ENCODE peak calls at places on chromosomes 16 and 17, in seven cellular contexts. R, F, T, J, V, D and A are unnamed samples.

GRCh38 chr17:9162275-9162985 is 141.1 kb downstream of the NTN1 start:
- DNase-seq in V (peak; percentile 97), T (peak; percentile 50), F (no peak), J (no peak), R (no peak), D (no peak), A (no peak)

GRCh38 chr16:80063028-80063767 is 462.7 kb upstream of the MAF start:
- DNase-seq in F (no peak), J (no peak), R (no peak), T (no peak), D (no peak), V (no peak), A (no peak)

GRCh38 chr17:80832266-80832676 is 159.4 kb upstream of the CHMP6 start:
- DNase-seq in J (no peak), D (peak; percentile 59), T (peak; percentile 42), V (peak; percentile 78), F (no peak), R (no peak), A (no peak)

GRCh38 chr17:36461330-36462110 is 25.0 kb upstream of the ZNHIT3 start:
- DNase-seq in V (no peak), R (no peak), F (no peak), T (no peak), D (no peak), J (no peak), A (no peak)

GRCh38 chr16:19843371-19843770 is 41.3 kb downstream of the GPRC5B start:
- DNase-seq in J (no peak), R (no peak), F (no peak), D (no peak), V (no peak), T (no peak), A (no peak)

GRCh38 chr16:50602531-50603205 is 54.5 kb downstream of the NKD1 start:
- DNase-seq in D (no peak), T (no peak), V (no peak), F (no peak), R (no peak), J (no peak), A (no peak)

GRCh38 chr16:20968765-20969164 is 68.2 kb downstream of the LYRM1 start:
- DNase-seq in D (no peak), R (no peak), F (no peak), V (no peak), T (no peak), J (no peak), A (no peak)

GRCh38 chr16:24972608-24973220 is 42.5 kb downstream of the ARHGAP17 start:
- DNase-seq in R (no peak), J (no peak), F (no peak), D (no peak), V (no peak), T (no peak), A (no peak)

GRCh38 chr17:81867952-81868673 is 3.0 kb downstream of the ARHGDIA start:
- DNase-seq in J (peak; percentile 24), V (no peak), F (peak; percentile 35), D (peak; percentile 57), R (no peak), T (no peak), A (no peak)

GRCh38 chr17:43701318-43701743 is 39.6 kb upstream of the MEOX1 start:
- DNase-seq in D (no peak), F (peak; percentile 70), R (no peak), J (peak; percentile 59), T (no peak), V (no peak), A (no peak)

GRCh38 chr17:39736319-39737165 is 1.2 kb upstream of the GRB7 start:
- DNase-seq in R (peak; percentile 61), V (no peak), J (no peak), D (no peak), F (no peak), T (no peak), A (no peak)

GRCh38 chr17:46783031-46783593 is 35.4 kb downstream of the WNT3 start:
- DNase-seq in J (no peak), D (no peak), R (no peak), V (no peak), F (no peak), T (no peak), A (no peak)

GRCh38 chr17:4520060-4520880 is 21.6 kb downstream of the SPNS2 start:
- DNase-seq in T (no peak), R (no peak), F (no peak), J (no peak), D (no peak), V (no peak), A (no peak)

GRCh38 chr17:32486091-32486700 is 597 bp upstream of the CDK5R1 start:
- DNase-seq in V (no peak), R (peak; percentile 43), F (peak; percentile 54), T (peak; percentile 93), J (peak; percentile 88), D (peak; percentile 82), A (no peak)
- H3K4me3 ChIP-seq in V (peak overlapping the region; percentile 63), R (peak overlapping the region; percentile 68), F (peak overlapping the region; percentile 45), T (peak overlapping the region; percentile 50), J (peak overlapping the region; percentile 75), D (peak overlapping the region; percentile 86), A (peak overlapping the region; percentile 55)

GRCh38 chr16:89924925-89925307 is 1.8 kb downstream of the TUBB3 start:
- DNase-seq in F (no peak), R (no peak), V (no peak), T (no peak), D (no peak), J (peak; percentile 15), A (no peak)
- H3K4me3 ChIP-seq in F (no peak overlapping the region), R (no peak overlapping the region), V (no peak overlapping the region), T (peak overlapping the region; percentile 68), D (no peak overlapping the region), J (peak overlapping the region; percentile 82), A (peak overlapping the region; percentile 93)

GRCh38 chr17:64502809-64503208 is 3.3 kb downstream of the DDX5 start:
- DNase-seq in D (no peak), R (no peak), J (no peak), V (no peak), T (no peak), F (no peak), A (no peak)
- H3K4me3 ChIP-seq in D (no peak overlapping the region), R (no peak overlapping the region), J (peak overlapping the region; percentile 93), V (peak overlapping the region; percentile 88), T (no peak overlapping the region), F (no peak overlapping the region), A (no peak overlapping the region)

DNA sequence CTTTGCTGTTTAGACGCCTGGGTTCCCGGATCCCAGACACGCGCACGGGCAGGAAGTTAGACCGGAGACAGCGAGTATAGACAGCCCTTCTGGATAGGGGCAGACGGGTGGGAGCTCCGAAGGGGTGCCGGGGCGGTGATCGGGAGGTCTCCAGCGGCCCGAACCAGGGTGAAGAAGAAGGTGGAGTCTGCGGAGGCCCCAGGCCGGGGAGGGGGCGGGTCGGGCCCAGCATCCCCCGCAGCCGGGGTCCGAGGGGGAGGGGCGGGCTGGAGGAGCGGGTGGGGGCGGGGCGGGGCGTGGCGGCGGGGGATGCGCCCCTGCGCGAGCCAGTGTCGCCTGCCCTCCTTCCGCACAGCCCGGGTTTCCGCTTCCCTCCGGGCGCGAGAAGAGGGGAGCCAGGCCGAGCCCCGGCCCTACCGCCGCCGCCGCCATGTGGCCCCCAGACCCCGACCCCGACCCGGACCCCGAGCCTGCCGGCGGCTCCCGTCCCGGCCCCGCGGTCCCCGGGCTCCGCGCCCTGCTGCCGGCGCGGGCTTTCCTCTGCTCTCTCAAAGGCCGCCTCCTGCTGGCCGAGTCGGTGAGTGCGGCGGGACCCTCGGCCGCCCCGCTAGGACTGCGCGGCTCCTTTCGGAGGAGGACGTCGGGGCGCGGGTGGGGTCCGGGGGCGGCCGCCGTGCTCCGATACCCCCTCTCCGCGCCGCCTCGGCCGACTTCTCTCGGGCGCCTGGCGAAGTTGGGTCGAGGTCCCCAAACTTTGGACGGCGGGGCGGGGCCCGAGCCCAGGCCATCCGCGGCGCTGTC is at the start of gene CMTM3:
- DNase-seq in J (peak; percentile 90), V (peak; percentile 74), F (peak; percentile 65), D (peak; percentile 72), T (peak; percentile 91), R (peak; percentile 58), A (no peak)
- H3K4me3 ChIP-seq in J (peak within 1 kb of the TSS; percentile 87), V (peak within 1 kb of the TSS; percentile 65), F (peak within 1 kb of the TSS; percentile 84), D (peak within 1 kb of the TSS; percentile 68), T (peak within 1 kb of the TSS; percentile 95), R (peak within 1 kb of the TSS; percentile 64), A (peak within 1 kb of the TSS; percentile 75)